ENCODE peak calls at places on chromosomes 12 and 14, in five cellular contexts. One of them, this sample, is unnamed.

GRCh38 chr14:75025082-75025481 is 22.4 kb downstream of the EIF2B2 start:
- DNase-seq in ovary: no peak
- DNase-seq in H1: no peak
- DNase-seq in HepG2: no peak
- DNase-seq in esophagus muscularis mucosa: no peak
- DNase-seq in this sample: peak; percentile 20

GRCh38 chr12:18683603-18684002 is 54.2 kb downstream of the PLCZ1 start:
- DNase-seq in ovary: no peak
- DNase-seq in H1: no peak
- DNase-seq in HepG2: no peak
- DNase-seq in esophagus muscularis mucosa: no peak
- DNase-seq in this sample: no peak

GRCh38 chr12:80712866-80713265 is 3.8 kb upstream of the MYF5 start:
- DNase-seq in ovary: no peak
- DNase-seq in H1: no peak
- DNase-seq in HepG2: no peak
- DNase-seq in esophagus muscularis mucosa: no peak
- DNase-seq in this sample: no peak

GRCh38 chr14:100781952-100782351 is 44.0 kb upstream of the MEG3 start:
- DNase-seq in ovary: no peak
- DNase-seq in H1: no peak
- DNase-seq in HepG2: no peak
- DNase-seq in esophagus muscularis mucosa: no peak
- DNase-seq in this sample: no peak

GRCh38 chr12:5395443-5396401 is 36.2 kb upstream of the NTF3 start:
- DNase-seq in ovary: no peak
- DNase-seq in H1: no peak
- DNase-seq in HepG2: no peak
- DNase-seq in esophagus muscularis mucosa: peak; percentile 82
- DNase-seq in this sample: no peak

GRCh38 chr14:72864712-72865365 is 29.1 kb downstream of the DPF3 start:
- DNase-seq in ovary: no peak
- DNase-seq in H1: no peak
- DNase-seq in HepG2: no peak
- DNase-seq in esophagus muscularis mucosa: no peak
- DNase-seq in this sample: no peak

GRCh38 chr12:64625243-64626077 is 15.2 kb downstream of the RASSF3 start:
- DNase-seq in ovary: peak; percentile 57
- DNase-seq in H1: no peak
- DNase-seq in HepG2: peak; percentile 85
- DNase-seq in esophagus muscularis mucosa: no peak
- DNase-seq in this sample: peak; percentile 54

GRCh38 chr14:73829526-73830431 is 21.9 kb upstream of the PTGR2 start:
- DNase-seq in ovary: no peak
- DNase-seq in H1: no peak
- DNase-seq in HepG2: peak; percentile 45
- DNase-seq in esophagus muscularis mucosa: no peak
- DNase-seq in this sample: no peak

GRCh38 chr12:57173089-57173488 is 25.7 kb upstream of the LRP1-AS start:
- DNase-seq in ovary: no peak
- DNase-seq in H1: peak; percentile 19
- DNase-seq in HepG2: peak; percentile 51
- DNase-seq in esophagus muscularis mucosa: no peak
- DNase-seq in this sample: no peak

GRCh38 chr12:29640589-29641345 is 143.0 kb downstream of the TMTC1 start:
- DNase-seq in ovary: peak; percentile 66
- DNase-seq in H1: no peak
- DNase-seq in HepG2: peak; percentile 63
- DNase-seq in esophagus muscularis mucosa: no peak
- DNase-seq in this sample: no peak

GRCh38 chr14:103529383-103530365 is 678 bp downstream of the TRMT61A start:
- DNase-seq in ovary: no peak
- DNase-seq in H1: no peak
- DNase-seq in HepG2: no peak
- DNase-seq in esophagus muscularis mucosa: no peak
- DNase-seq in this sample: peak; percentile 8

GRCh38 chr12:6330192-6330591 is 11.7 kb downstream of the TNFRSF1A start:
- DNase-seq in ovary: no peak
- DNase-seq in H1: no peak
- DNase-seq in HepG2: no peak
- DNase-seq in esophagus muscularis mucosa: no peak
- DNase-seq in this sample: no peak

GRCh38 chr12:57160021-57160420 is 12.6 kb upstream of the LRP1-AS start:
- DNase-seq in ovary: no peak
- DNase-seq in H1: no peak
- DNase-seq in HepG2: no peak
- DNase-seq in esophagus muscularis mucosa: no peak
- DNase-seq in this sample: no peak

GRCh38 chr14:102777711-102778615 is 714 bp downstream of the TRAF3 start:
- DNase-seq in ovary: no peak
- DNase-seq in H1: no peak
- DNase-seq in HepG2: no peak
- DNase-seq in esophagus muscularis mucosa: no peak
- DNase-seq in this sample: peak; percentile 26

GRCh38 chr12:126219139-126219538 is 1153.9 kb downstream of the AACS start:
- DNase-seq in ovary: no peak
- DNase-seq in H1: no peak
- DNase-seq in HepG2: no peak
- DNase-seq in esophagus muscularis mucosa: no peak
- DNase-seq in this sample: no peak

GRCh38 chr12:113889806-113890581 is 76.1 kb downstream of the RBM19 start:
- DNase-seq in ovary: no peak
- DNase-seq in H1: no peak
- DNase-seq in HepG2: no peak
- DNase-seq in esophagus muscularis mucosa: no peak
- DNase-seq in this sample: no peak

GRCh38 chr14:22416193-22416592 is 172.8 kb downstream of the DAD1 start:
- DNase-seq in ovary: no peak
- DNase-seq in H1: no peak
- DNase-seq in HepG2: no peak
- DNase-seq in esophagus muscularis mucosa: no peak
- DNase-seq in this sample: no peak

GRCh38 chr14:24911324-24912095 is 138.4 kb downstream of the STXBP6 start:
- DNase-seq in ovary: no peak
- DNase-seq in H1: no peak
- DNase-seq in HepG2: no peak
- DNase-seq in esophagus muscularis mucosa: no peak
- DNase-seq in this sample: no peak

GRCh38 chr14:34843011-34843554 is 32.1 kb downstream of the BAZ1A start:
- DNase-seq in ovary: no peak
- DNase-seq in H1: no peak
- DNase-seq in HepG2: peak; percentile 23
- DNase-seq in esophagus muscularis mucosa: no peak
- DNase-seq in this sample: no peak

GRCh38 chr14:75223664-75224154 is 47.3 kb upstream of the TMED10 start:
- DNase-seq in ovary: no peak
- DNase-seq in H1: no peak
- DNase-seq in HepG2: no peak
- DNase-seq in esophagus muscularis mucosa: no peak
- DNase-seq in this sample: peak; percentile 51

GRCh38 chr14:45198551-45198950 is 54.5 kb downstream of the MIS18BP1 start:
- DNase-seq in ovary: no peak
- DNase-seq in H1: no peak
- DNase-seq in HepG2: no peak
- DNase-seq in esophagus muscularis mucosa: no peak
- DNase-seq in this sample: no peak

DNA sequence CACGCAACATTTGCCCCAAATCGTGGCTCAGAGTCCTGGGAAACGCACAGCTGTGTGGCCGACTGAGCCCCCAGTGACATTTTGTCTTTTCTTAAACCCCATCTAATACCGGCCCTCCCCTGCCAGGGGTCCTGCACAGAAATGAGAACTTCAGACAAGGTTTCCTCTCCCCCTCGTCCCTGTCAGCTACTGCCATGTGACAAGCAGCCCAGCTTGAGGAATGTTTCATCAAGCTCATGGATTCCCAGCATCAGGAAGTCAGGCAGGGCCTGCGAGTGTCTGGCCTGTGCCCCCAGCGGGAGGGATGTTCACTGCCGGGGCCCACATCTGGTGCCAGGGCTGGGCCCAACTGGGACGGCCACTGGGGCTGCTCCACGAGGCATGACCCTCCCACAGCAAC is 15.9 kb downstream of the MMP17 start:
- DNase-seq in ovary: no peak
- DNase-seq in H1: no peak
- DNase-seq in HepG2: no peak
- DNase-seq in esophagus muscularis mucosa: no peak
- DNase-seq in this sample: no peak
- H3K36me3 ChIP-seq in ovary: no peaks in the 10 kb centered on the region
- H3K36me3 ChIP-seq in H1: peaks cover 8% of the 10 kb centered on the region
- H3K36me3 ChIP-seq in HepG2: no peaks in the 10 kb centered on the region
- H3K36me3 ChIP-seq in esophagus muscularis mucosa: no peaks in the 10 kb centered on the region
- H3K36me3 ChIP-seq in this sample: no peaks in the 10 kb centered on the region

DNA sequence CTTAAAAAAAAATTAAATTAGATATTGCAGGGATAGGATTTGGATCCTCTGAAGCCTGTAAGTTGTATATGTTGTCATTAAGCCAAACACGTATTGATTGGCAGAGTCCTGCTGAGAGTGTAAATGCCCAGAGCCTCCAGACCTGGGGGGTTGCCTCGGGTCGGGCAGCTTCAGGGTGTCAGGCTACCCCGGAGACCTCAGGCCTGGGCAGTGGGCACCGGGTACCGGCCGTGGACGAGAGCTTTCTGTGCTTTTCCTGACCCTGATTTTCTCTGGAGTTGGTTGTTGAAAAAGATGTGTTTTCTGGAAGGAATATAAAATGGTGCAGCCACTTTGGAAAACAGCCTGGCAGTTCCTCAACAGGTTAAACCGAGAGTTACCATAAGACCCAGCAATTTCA is 96.1 kb downstream of the DNAH10 start:
- DNase-seq in ovary: no peak
- DNase-seq in H1: no peak
- DNase-seq in HepG2: no peak
- DNase-seq in esophagus muscularis mucosa: no peak
- DNase-seq in this sample: no peak
- H3K4me1 ChIP-seq in ovary: no peaks in the 10 kb centered on the region
- H3K4me1 ChIP-seq in H1: no peaks in the 10 kb centered on the region
- H3K4me1 ChIP-seq in HepG2: no peaks in the 10 kb centered on the region
- H3K4me1 ChIP-seq in esophagus muscularis mucosa: no peaks in the 10 kb centered on the region
- H3K4me1 ChIP-seq in this sample: peaks cover 2% of the 10 kb centered on the region

GRCh38 chr12:122980192-122981035 is at the start of gene ARL6IP4:
- DNase-seq in ovary: peak; percentile 63
- DNase-seq in H1: no peak
- DNase-seq in HepG2: no peak
- DNase-seq in esophagus muscularis mucosa: no peak
- DNase-seq in this sample: peak; percentile 70
- TF ChIP-seq EP300 in ovary: no peak
- TF ChIP-seq EP300 in H1: no peak
- TF ChIP-seq EP300 in HepG2: no peak
- TF ChIP-seq EP300 in esophagus muscularis mucosa: no peak
- TF ChIP-seq EP300 in this sample: no peak

GRCh38 chr14:55146425-55146824 is 17.4 kb downstream of the LGALS3 start:
- DNase-seq in ovary: no peak
- DNase-seq in H1: no peak
- DNase-seq in HepG2: no peak
- DNase-seq in esophagus muscularis mucosa: no peak
- DNase-seq in this sample: no peak
- H3K36me3 ChIP-seq in ovary: no peaks in the 10 kb centered on the region
- H3K36me3 ChIP-seq in H1: peaks cover 61% of the 10 kb centered on the region
- H3K36me3 ChIP-seq in HepG2: peaks cover 46% of the 10 kb centered on the region
- H3K36me3 ChIP-seq in esophagus muscularis mucosa: peaks cover 39% of the 10 kb centered on the region
- H3K36me3 ChIP-seq in this sample: no peaks in the 10 kb centered on the region

GRCh38 chr12:52436000-52436827 is 2.0 kb upstream of the KRT75 start:
- DNase-seq in ovary: no peak
- DNase-seq in H1: no peak
- DNase-seq in HepG2: no peak
- DNase-seq in esophagus muscularis mucosa: no peak
- DNase-seq in this sample: no peak

GRCh38 chr12:52434096-52434733 is at the start of gene KRT75:
- DNase-seq in ovary: no peak
- DNase-seq in H1: no peak
- DNase-seq in HepG2: no peak
- DNase-seq in esophagus muscularis mucosa: no peak
- DNase-seq in this sample: no peak

GRCh38 chr12:52436828-52437474 is 2.8 kb upstream of the KRT75 start:
- DNase-seq in ovary: no peak
- DNase-seq in H1: no peak
- DNase-seq in HepG2: no peak
- DNase-seq in esophagus muscularis mucosa: no peak
- DNase-seq in this sample: no peak

GRCh38 chr12:52434760-52435530 is 774 bp upstream of the KRT75 start:
- DNase-seq in ovary: no peak
- DNase-seq in H1: no peak
- DNase-seq in HepG2: no peak
- DNase-seq in esophagus muscularis mucosa: no peak
- DNase-seq in this sample: no peak

DNA sequence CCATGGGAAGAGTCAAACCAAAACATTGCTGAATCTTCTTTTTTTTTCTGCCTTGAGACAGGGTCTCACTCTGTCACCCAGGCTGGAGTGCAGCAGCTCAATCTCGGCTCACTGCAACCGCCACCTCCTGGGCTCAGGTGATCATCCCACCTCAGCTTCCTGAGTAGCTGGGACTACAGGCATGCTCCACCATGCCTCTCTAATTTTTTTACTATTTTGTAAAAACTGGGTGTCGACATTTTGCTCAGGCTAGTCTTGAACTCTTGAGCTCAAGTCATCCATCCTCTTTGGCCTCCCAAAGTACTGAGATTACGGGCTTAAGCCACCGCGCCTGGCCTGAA is 1.5 kb upstream of the KRT75 start:
- DNase-seq in ovary: no peak
- DNase-seq in H1: no peak
- DNase-seq in HepG2: no peak
- DNase-seq in esophagus muscularis mucosa: no peak
- DNase-seq in this sample: no peak
- H3K4me1 ChIP-seq in ovary: no peaks in the 10 kb centered on the region
- H3K4me1 ChIP-seq in H1: no peaks in the 10 kb centered on the region
- H3K4me1 ChIP-seq in HepG2: no peaks in the 10 kb centered on the region
- H3K4me1 ChIP-seq in esophagus muscularis mucosa: peaks cover 8% of the 10 kb centered on the region
- H3K4me1 ChIP-seq in this sample: no peaks in the 10 kb centered on the region

DNA sequence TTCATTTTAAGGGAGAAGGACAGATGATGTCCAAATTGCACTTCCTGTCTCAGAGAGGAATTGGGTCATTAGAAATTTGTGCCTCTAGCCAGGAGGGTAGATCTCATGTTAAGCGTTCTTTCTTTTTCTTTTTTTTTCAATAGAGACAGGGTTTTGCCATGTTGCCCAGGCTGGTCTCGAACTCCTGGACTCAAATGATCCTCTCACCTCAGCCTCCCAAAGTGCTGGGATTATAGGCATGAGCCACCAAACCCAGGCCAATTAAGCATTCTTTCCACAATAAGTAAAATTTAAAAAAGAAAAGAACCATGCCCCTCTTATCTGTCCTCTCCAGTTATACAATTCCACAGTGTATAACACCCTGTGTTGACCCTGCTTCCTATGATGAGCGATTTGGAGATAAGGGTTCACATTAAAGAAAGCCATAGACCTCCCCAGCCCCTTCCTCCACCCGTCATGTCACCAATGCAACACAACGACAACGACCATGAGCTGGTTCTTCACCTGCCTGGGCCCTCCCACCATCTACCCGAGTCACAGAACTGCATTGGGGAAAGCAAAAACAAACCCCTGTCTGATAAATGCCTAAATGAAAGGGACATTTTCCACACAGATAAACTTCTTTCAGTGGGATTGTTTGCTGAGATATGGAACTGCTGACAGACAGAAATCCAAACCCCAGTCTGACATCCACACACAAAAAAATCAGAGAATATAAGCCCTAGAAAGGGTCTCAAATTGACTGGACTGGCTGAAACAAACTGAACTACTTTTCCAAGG is 37.3 kb downstream of the SSH1 start:
- DNase-seq in ovary: no peak
- DNase-seq in H1: no peak
- DNase-seq in HepG2: no peak
- DNase-seq in esophagus muscularis mucosa: no peak
- DNase-seq in this sample: no peak
- TF ChIP-seq EP300 in ovary: no peak
- TF ChIP-seq EP300 in H1: no peak
- TF ChIP-seq EP300 in HepG2: no peak
- TF ChIP-seq EP300 in esophagus muscularis mucosa: no peak
- TF ChIP-seq EP300 in this sample: no peak

This sample was measured in transverse colon.